ENCODE peak calls at places on chromosomes 3 and 15, in five cellular contexts. A is GM23338, T is K562, Y is neuronal stem cell, L is MM.1S. I is an unnamed sample.
A peak's percentile ranks its signal among the peaks of the same experiment; 100 is the strongest.

GRCh38 chr15:44536298-44536961 is 517 bp upstream of the EIF3J start:
- DNase-seq in T (peak; percentile 87), Y (peak; percentile 83), A (peak; percentile 95), L (peak; percentile 83), I (peak; percentile 76)

GRCh38 chr3:194065119-194065392 is 70.9 kb upstream of the HES1 start:
- DNase-seq in A (no peak), Y (no peak), L (no peak), T (no peak), I (no peak)

GRCh38 chr3:193971268-193971751 is 164.6 kb upstream of the HES1 start:
- DNase-seq in L (no peak), Y (no peak), T (no peak), A (no peak), I (peak; percentile 81)

GRCh38 chr3:74633021-74633420 is 18.6 kb upstream of the CNTN3 start:
- DNase-seq in T (no peak), Y (no peak), L (no peak), A (no peak), I (no peak)

GRCh38 chr15:74327756-74328155 is 39.7 kb downstream of the CYP11A1 start:
- DNase-seq in L (no peak), A (no peak), T (no peak), Y (no peak), I (no peak)

GRCh38 chr3:100073555-100074307 is 40.6 kb downstream of the FILIP1L start:
- DNase-seq in T (no peak), A (peak; percentile 58), Y (peak; percentile 23), L (no peak), I (no peak)

GRCh38 chr3:49295489-49296058 is 18.5 kb upstream of the C3orf62 start:
- DNase-seq in Y (no peak), T (peak; percentile 29), L (no peak), A (peak; percentile 60), I (no peak)

GRCh38 chr15:40857601-40858351 is 13.9 kb downstream of the SPINT1 start:
- DNase-seq in L (peak; percentile 70), A (peak; percentile 87), T (peak; percentile 89), Y (peak; percentile 75), I (peak; percentile 95)

GRCh38 chr3:37071921-37072320 is 78.6 kb downstream of the MLH1 start:
- DNase-seq in Y (no peak), T (no peak), L (no peak), A (no peak), I (no peak)

GRCh38 chr3:161851941-161852566 is 355.4 kb downstream of the OTOL1 start:
- DNase-seq in L (peak; percentile 78), A (peak; percentile 72), T (peak; percentile 7), Y (peak; percentile 37), I (no peak)

GRCh38 chr15:80556694-80557367 is 138.3 kb upstream of the ABHD17C start:
- DNase-seq in L (no peak), A (no peak), T (no peak), Y (no peak), I (no peak)

GRCh38 chr3:24682141-24682547 is 187.5 kb upstream of the THRB start:
- DNase-seq in L (no peak), T (no peak), Y (no peak), A (no peak), I (no peak)

GRCh38 chr15:63264685-63265302 is 12.6 kb upstream of the APH1B start:
- DNase-seq in Y (no peak), T (no peak), L (no peak), A (no peak), I (no peak)

GRCh38 chr15:25674948-25675347 is 188.2 kb downstream of the ATP10A start:
- DNase-seq in A (no peak), T (no peak), Y (no peak), L (no peak), I (no peak)

GRCh38 chr15:69597061-69597592 is 144.5 kb downstream of the RPLP1 start:
- DNase-seq in L (no peak), T (no peak), Y (no peak), A (no peak), I (no peak)

GRCh38 chr3:63528325-63529000 is 124.0 kb upstream of the SNTN start:
- DNase-seq in A (no peak), T (no peak), Y (no peak), L (peak; percentile 18), I (no peak)

GRCh38 chr3:62220616-62221015 is 152.7 kb downstream of the FEZF2 start:
- DNase-seq in Y (no peak), T (no peak), L (no peak), A (no peak), I (no peak)

GRCh38 chr15:37059051-37059450 is 41.3 kb downstream of the MEIS2 start:
- DNase-seq in A (no peak), Y (no peak), L (no peak), T (no peak), I (peak; percentile 91)

GRCh38 chr3:197491478-197491877 is 64.3 kb downstream of the BDH1 start:
- DNase-seq in T (no peak), L (no peak), A (no peak), Y (no peak), I (no peak)

GRCh38 chr15:63605816-63606215 is 8.6 kb downstream of the FBXL22 start:
- DNase-seq in T (no peak), L (no peak), A (no peak), Y (no peak), I (no peak)

GRCh38 chr15:60091150-60091549 is 87.0 kb downstream of the FOXB1 start:
- DNase-seq in A (no peak), L (no peak), T (no peak), Y (no peak), I (peak; percentile 98)

GRCh38 chr15:40252438-40253178 is 13.7 kb downstream of the PAK6 start:
- DNase-seq in T (no peak), Y (peak; percentile 39), A (peak; percentile 84), L (peak; percentile 29), I (peak; percentile 48)

GRCh38 chr3:156792536-156792935 is 33.6 kb upstream of the LEKR1 start:
- DNase-seq in T (no peak), A (no peak), Y (no peak), L (no peak), I (no peak)

GRCh38 chr3:156793400-156793799 is 32.8 kb upstream of the LEKR1 start:
- DNase-seq in A (no peak), Y (no peak), T (no peak), L (no peak), I (no peak)

GRCh38 chr3:156792114-156792513 is 34.0 kb upstream of the LEKR1 start:
- DNase-seq in L (no peak), Y (no peak), A (no peak), T (no peak), I (no peak)

GRCh38 chr3:156793851-156794250 is 32.3 kb upstream of the LEKR1 start:
- DNase-seq in L (no peak), A (no peak), T (no peak), Y (no peak), I (no peak)

DNA sequence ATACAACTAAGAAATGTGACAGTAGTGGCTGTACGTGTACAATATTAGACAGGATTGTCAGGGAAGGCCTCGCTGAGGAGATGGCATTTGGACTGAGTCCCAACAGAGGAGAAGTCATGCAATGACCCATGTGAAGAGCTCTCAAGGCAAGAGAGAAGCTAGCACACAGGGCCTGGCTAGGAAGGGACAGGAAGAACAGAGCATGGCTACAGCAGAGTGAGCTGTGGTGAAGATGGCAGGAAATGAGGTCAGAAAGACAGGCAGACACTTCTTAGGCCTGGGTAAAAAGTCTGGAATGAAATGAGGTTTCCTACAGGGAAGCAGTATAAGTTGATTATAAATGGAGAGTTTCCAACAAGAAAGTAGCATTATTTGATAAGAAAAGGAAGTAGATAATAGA is 33.2 kb upstream of the LEKR1 start:
- DNase-seq in Y (no peak), T (no peak), A (no peak), L (no peak), I (no peak)
- H2AFZ ChIP-seq in Y (peak overlapping the region; percentile 43), T (peak overlapping the region; percentile 84), A (no peak overlapping the region), L (no peak overlapping the region), I (no peak overlapping the region)

DNA sequence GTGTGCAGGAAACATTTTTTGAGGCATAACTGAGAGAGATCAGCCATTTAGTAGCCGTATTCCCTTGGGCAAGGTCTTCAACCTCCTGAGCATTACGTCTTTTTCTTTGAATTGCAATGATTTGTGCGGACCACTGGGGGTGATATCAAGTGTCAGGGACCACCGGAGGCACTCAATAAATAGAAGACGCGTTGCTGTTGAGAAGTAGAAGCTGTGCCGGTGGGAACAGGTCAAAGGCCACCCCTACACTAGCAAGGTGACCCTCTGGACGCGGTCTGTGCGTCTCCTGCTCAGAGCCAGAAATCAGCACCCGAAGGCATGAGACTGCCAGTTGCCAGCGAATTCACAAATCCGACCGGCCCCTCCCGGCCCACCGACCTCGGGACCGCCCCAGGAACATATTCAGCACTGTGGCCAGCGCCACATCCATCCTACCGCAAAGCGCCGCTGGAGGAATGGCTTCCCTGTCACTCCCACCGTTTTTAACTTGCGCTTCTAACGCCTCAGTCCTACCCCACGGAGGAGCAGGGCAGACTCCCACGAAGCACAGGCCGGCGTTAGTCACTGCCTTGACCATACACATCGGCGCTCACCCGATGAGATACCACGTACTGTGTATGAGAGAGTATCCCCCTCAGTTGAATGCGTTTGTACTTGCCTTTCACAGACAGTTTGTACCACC is 1.4 kb upstream of the GHSR start:
- DNase-seq in Y (peak; percentile 65), A (peak; percentile 90), L (no peak), T (peak; percentile 28), I (no peak)
- H3K4me3 ChIP-seq in Y (no peak overlapping the region), A (peak overlapping the region; percentile 55), L (no peak overlapping the region), T (no peak overlapping the region), I (no peak overlapping the region)

DNA sequence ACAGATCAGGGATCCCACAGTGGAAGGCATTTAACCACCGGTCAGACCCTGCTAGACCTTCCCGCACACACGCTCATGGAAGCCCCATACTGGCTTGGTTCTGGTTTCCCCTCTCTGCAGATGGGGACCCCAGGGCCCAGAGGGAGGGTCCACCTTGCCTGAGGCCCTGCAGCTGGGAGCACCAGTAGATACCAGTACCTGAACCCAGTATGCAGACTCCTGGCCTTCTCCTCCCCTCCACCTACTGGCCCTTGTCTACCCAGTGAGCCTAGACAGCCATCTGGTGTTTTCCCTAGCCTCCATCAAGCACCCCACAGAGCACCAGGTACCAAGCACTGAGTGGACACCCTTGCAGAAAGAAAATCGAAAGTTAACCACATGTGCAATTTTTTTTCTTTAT is 65.1 kb downstream of the MEGF11 start:
- DNase-seq in L (no peak), Y (no peak), T (no peak), A (no peak), I (no peak)
- H2AFZ ChIP-seq in L (no peak overlapping the region), Y (no peak overlapping the region), T (no peak overlapping the region), A (no peak overlapping the region), I (no peak overlapping the region)

GRCh38 chr3:186619787-186620212 is 6.9 kb downstream of the AHSG start:
- DNase-seq in A (no peak), T (no peak), Y (no peak), L (no peak), I (no peak)

GRCh38 chr3:186624598-186624997 is 11.7 kb downstream of the AHSG start:
- DNase-seq in T (no peak), L (no peak), A (no peak), Y (no peak), I (no peak)

GRCh38 chr3:186620213-186621092 is 7.6 kb downstream of the AHSG start:
- DNase-seq in A (no peak), Y (no peak), L (no peak), T (no peak), I (no peak)

GRCh38 chr3:186622651-186623310 is 9.9 kb downstream of the AHSG start:
- DNase-seq in L (no peak), Y (no peak), A (no peak), T (no peak), I (no peak)

GRCh38 chr3:186621894-186622650 is 9.2 kb downstream of the AHSG start:
- DNase-seq in A (no peak), L (no peak), T (no peak), Y (no peak), I (no peak)
- H3K4me3 ChIP-seq in A (no peak overlapping the region), L (no peak overlapping the region), T (no peak overlapping the region), Y (no peak overlapping the region), I (no peak overlapping the region)

I was measured in PC-9.